ENCODE peak calls at places on chromosomes 1 and 21, in seven cellular contexts. M is vagina, S is stomach, B is sigmoid colon, Y is esophagus muscularis mucosa, G is endothelial cell of umbilical vein, W is spleen. J is an unnamed sample.

GRCh38 chr1:87435484-87435883 is 106.8 kb downstream of the LMO4 start:
- DNase-seq in Y (no peak), B (no peak), M (no peak), S (no peak), G (no peak), W (no peak), J (no peak)

GRCh38 chr1:60765204-60765603 is 317.2 kb upstream of the NFIA start:
- DNase-seq in G (peak), W (no peak), S (peak), B (no peak), Y (no peak), M (no peak), J (peak)

GRCh38 chr1:65939636-65940035 is 146.9 kb downstream of the PDE4B start:
- DNase-seq in B (no peak), S (no peak), G (no peak), W (no peak), Y (no peak), M (no peak), J (no peak)

GRCh38 chr1:20477355-20478071 is 8.5 kb downstream of the CAMK2N1 start:
- DNase-seq in W (no peak), Y (no peak), G (no peak), S (no peak), M (no peak), B (peak), J (no peak)

GRCh38 chr21:36203603-36203889 is 46.9 kb downstream of the DOP1B start:
- DNase-seq in B (no peak), S (peak), Y (no peak), G (peak), W (no peak), M (no peak), J (peak)

GRCh38 chr1:192849442-192849841 is 40.6 kb downstream of the RGS2 start:
- DNase-seq in G (no peak), M (no peak), W (no peak), Y (no peak), S (no peak), B (no peak), J (no peak)

GRCh38 chr1:39685071-39685470 is 6.2 kb downstream of the HPCAL4 start:
- DNase-seq in W (no peak), B (no peak), M (no peak), S (no peak), G (no peak), Y (no peak), J (no peak)

GRCh38 chr1:240946926-240947325 is 335.0 kb upstream of the GREM2 start:
- DNase-seq in G (peak), W (no peak), M (no peak), Y (no peak), S (no peak), B (no peak), J (no peak)

GRCh38 chr21:43609501-43610340 is 49.6 kb downstream of the HSF2BP start:
- DNase-seq in S (peak), M (no peak), Y (no peak), W (no peak), G (peak), B (peak), J (peak)

GRCh38 chr1:6614019-6614952 is 755 bp downstream of the PHF13 start:
- DNase-seq in G (peak), S (peak), W (peak), M (no peak), B (peak), Y (no peak), J (peak)

GRCh38 chr1:213820362-213821149 is 167.2 kb upstream of the PROX1 start:
- DNase-seq in W (no peak), Y (no peak), S (no peak), G (no peak), B (no peak), M (no peak), J (peak)

GRCh38 chr21:45322231-45322959 is 34.7 kb upstream of the POFUT2 start:
- DNase-seq in G (no peak), W (peak), B (peak), M (no peak), Y (no peak), S (no peak), J (peak)

GRCh38 chr1:201517631-201518030 is 10.7 kb upstream of the CSRP1 start:
- DNase-seq in G (no peak), W (no peak), S (no peak), Y (no peak), B (peak), M (no peak), J (no peak)

GRCh38 chr1:166084613-166085012 is 82.2 kb downstream of the FAM78B start:
- DNase-seq in G (no peak), S (no peak), M (peak), W (no peak), Y (peak), B (no peak), J (no peak)

GRCh38 chr1:24438423-24438901 is 22.9 kb downstream of the NIPAL3 start:
- DNase-seq in Y (no peak), S (no peak), M (no peak), G (no peak), B (peak), W (no peak), J (no peak)

GRCh38 chr21:29342394-29342957 is 43.8 kb downstream of the BACH1 start:
- DNase-seq in Y (no peak), W (no peak), S (no peak), G (peak), M (no peak), B (peak), J (peak)

GRCh38 chr1:40774266-40774998 is 9.2 kb upstream of the KCNQ4 start:
- DNase-seq in W (peak), G (peak), S (peak), Y (no peak), M (no peak), B (peak), J (peak)

GRCh38 chr1:1021010-1021845 is 1.3 kb downstream of the AGRN start:
- DNase-seq in S (peak), B (peak), W (no peak), G (peak), M (no peak), Y (no peak), J (peak)

GRCh38 chr1:110787328-110788071 is 85.4 kb upstream of the CD53 start:
- DNase-seq in Y (no peak), W (peak), M (no peak), S (no peak), B (no peak), G (no peak), J (no peak)

GRCh38 chr1:150621497-150622113 is 7.8 kb downstream of the ENSA start:
- DNase-seq in Y (peak), M (no peak), B (peak), W (no peak), S (peak), G (peak), J (peak)

GRCh38 chr1:246128494-246129069 is 378.5 kb downstream of the SMYD3 start:
- DNase-seq in W (no peak), Y (no peak), S (no peak), B (no peak), G (no peak), M (no peak), J (no peak)

GRCh38 chr1:113057006-113057405 is 16.0 kb upstream of the LRIG2 start:
- DNase-seq in W (no peak), G (peak), M (no peak), Y (no peak), B (no peak), S (no peak), J (peak)

GRCh38 chr1:222037720-222038119 is 295.8 kb upstream of the DUSP10 start:
- DNase-seq in Y (no peak), W (no peak), M (no peak), S (no peak), G (no peak), B (no peak), J (no peak)
- H3K27ac ChIP-seq in Y (no peak), W (no peak), M (no peak), S (no peak), G (no peak), B (no peak), J (no peak)

GRCh38 chr1:14921057-14921456 is 232.5 kb upstream of the TMEM51 start:
- DNase-seq in M (no peak), S (no peak), W (no peak), B (no peak), G (no peak), Y (no peak), J (no peak)
- TF ChIP-seq CTCF in M (no peak), S (no peak), W (no peak), B (no peak), G (no peak), Y (no peak), J (no peak)

GRCh38 chr1:52673513-52673912 is 24.6 kb downstream of the COA7 start:
- DNase-seq in G (no peak), M (no peak), Y (no peak), S (no peak), W (no peak), B (no peak), J (no peak)

GRCh38 chr1:52672946-52673345 is 25.2 kb downstream of the COA7 start:
- DNase-seq in G (no peak), Y (no peak), B (no peak), W (no peak), S (no peak), M (no peak), J (peak)

GRCh38 chr1:52677407-52677806 is 20.7 kb downstream of the COA7 start:
- DNase-seq in B (no peak), W (no peak), G (peak), M (no peak), S (peak), Y (no peak), J (peak)

GRCh38 chr1:52676249-52676903 is 21.8 kb downstream of the COA7 start:
- DNase-seq in M (no peak), W (no peak), G (no peak), B (peak), Y (no peak), S (peak), J (peak)

DNA sequence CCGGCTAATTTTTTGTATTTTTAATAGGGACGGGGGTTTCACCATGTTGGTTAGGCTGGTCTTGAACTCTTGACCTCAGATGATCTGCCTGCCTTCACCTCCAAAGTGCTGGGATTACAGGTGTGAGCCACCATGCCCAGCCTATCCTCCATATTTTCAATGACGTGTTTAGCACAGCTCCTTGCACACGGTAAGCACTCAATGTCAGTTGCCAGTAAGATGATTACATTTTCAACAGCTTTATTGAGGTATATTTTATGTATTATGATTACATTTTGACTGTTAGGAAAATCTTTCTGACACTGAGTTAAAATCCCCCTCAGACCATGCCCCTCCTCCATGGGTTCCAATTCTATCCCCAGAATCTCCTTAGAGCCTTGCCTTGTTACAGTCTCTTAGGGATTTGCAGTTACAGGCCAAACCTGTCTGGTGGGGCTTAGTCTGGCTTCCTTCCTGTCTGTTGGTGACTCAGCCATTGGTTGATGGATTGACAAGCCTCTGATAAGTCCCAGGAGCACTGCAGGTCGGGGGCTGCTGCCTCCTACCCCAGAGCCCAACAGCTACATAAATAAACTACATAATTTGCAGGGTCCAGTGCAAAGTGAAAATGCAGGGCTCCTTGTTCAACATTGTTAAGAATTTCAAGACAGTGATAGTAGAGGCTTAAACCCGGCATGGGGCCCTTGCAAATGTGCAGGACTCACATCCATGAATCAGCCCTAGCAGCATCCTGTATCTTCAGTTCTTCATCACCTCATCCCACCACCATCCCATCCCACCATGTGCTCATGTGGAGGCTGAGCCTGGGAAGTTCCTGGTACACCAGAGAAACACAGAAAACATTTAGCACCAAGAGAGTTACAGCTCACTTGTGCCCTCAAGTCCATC is 23.4 kb downstream of the COA7 start:
- DNase-seq in G (peak), B (no peak), M (no peak), S (no peak), Y (no peak), W (no peak), J (no peak)
- TF ChIP-seq POLR2A in G (no peak), B (no peak), M (no peak), S (no peak), Y (no peak), W (no peak), J (no peak)

DNA sequence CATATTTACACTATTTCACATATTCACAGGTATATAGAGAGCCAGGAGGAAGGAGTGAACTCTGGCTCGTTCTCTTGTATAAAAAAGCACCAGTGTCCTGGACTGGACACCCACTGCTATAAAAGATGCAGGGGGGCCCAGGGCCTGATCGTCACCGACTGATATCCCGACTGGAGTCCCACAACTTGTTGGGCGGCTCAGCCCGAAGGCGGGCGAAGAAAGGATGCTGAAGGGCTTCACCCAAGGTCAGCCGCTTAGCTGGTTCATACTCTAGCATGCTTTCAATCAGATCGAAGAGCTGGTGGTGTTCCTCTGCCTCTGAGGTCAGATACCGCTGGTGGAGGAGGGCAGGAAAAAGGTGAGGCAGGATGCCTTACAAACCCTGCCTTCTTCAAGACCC is 907 bp upstream of the SCAMP3 start:
- DNase-seq in S (no peak), M (no peak), B (peak), G (no peak), W (peak), Y (no peak), J (no peak)
- H3K27ac ChIP-seq in S (peak), M (peak), B (peak), G (no peak), W (no peak), Y (peak), J (no peak)

GRCh38 chr1:53837924-53838653 is at the start of gene NDC1:
- DNase-seq in G (peak), B (peak), S (peak), Y (peak), W (peak), M (peak), J (peak)
- TF ChIP-seq CTCF in G (peak), B (no peak), S (no peak), Y (no peak), W (peak), M (no peak), J (no peak)

DNA sequence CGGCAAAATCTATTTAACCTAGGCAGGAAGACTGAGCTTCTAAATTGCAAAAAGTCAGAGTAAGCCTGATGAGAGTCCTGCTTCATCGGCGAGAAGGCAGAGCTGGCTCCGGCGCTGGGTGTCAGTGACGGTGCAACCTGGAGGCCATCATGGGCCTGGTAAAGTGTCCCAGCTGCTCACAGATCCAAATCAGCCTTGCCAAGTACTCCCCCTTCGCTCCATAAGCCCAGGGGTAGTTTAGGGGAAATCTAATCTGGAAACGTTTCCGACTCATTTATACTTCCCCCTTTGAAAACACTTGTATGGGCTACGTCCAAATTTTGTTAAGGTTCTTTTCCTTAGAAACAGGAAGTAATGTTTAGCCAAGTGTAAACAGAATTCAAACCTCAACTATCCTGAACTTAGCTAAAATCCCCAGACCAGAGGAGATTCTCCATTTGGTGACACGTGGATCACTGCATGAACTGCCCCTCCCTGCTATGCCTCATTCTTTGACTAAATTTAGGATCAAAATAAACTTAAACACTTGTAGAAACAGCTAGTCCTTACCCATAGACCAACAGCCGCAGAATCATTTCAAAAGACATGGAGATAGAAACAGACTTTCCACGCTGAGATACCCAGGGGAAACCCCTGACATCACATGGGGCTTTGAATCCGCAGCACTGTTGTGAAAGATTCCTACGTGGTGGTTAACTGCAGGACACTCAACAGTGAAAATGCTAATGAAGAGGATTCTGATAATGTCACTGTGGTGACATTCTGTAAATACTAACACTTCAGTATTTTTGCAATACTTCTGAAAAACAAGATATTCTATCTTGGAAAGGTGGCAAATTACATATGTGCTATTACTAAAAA is 172.7 kb downstream of the TGFBR3 start:
- DNase-seq in S (no peak), G (no peak), W (no peak), M (no peak), B (peak), Y (peak), J (no peak)
- TF ChIP-seq POLR2A in S (no peak), G (no peak), W (no peak), M (no peak), B (no peak), Y (no peak), J (no peak)

DNA sequence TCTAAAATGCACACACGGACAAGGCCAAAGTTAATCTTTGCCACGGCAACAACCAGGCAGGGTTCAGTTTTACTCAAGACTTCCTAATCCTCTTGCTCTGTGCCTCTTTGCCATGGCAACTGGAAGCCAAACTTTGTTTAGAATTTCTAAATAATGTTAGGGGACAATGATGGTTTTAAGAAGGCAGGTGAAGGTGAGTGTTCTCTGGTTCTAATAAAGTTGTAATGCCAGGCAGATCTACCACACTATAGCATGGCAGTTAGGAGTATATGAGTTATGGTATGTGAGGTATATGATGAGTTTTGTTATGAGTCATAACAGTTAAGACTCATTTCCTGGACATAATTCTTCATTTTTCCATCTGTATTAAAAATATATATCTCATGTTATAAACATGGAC is 2.7 kb downstream of the PTPRC start:
- DNase-seq in W (no peak), Y (no peak), M (no peak), B (no peak), S (no peak), G (peak), J (no peak)
- H3K27ac ChIP-seq in W (peak), Y (no peak), M (peak), B (no peak), S (peak), G (peak), J (no peak)